ENCODE peak calls at places on chromosomes 16 and 17, in ten cellular contexts. F, N, P, S, G, Y, I, A, W and T are unnamed samples. For H3K9me3, the result is how much of the 10 kb centered on the place peaks cover.

GRCh38 chr16:55102077-55102476 is 171.4 kb downstream of the IRX5 start:
- DNase-seq in P (no peak), W (no peak), F (no peak), A (no peak), Y (no peak), I (no peak), G (no peak), S (no peak), N (no peak), T (no peak)

GRCh38 chr16:54460254-54460860 is 173.8 kb upstream of the IRX3 start:
- DNase-seq in N (no peak), F (no peak), S (no peak), A (no peak), I (no peak), W (no peak), G (no peak), Y (no peak), P (no peak), T (no peak)

GRCh38 chr17:49565948-49566491 is 9.7 kb upstream of the NXPH3 start:
- DNase-seq in N (peak), I (no peak), G (no peak), Y (no peak), P (peak), S (peak), F (peak), W (peak), A (peak), T (no peak)

GRCh38 chr17:2936771-2937321 is 126.6 kb downstream of the OR1D5 start:
- DNase-seq in Y (no peak), I (no peak), N (no peak), W (no peak), G (no peak), A (no peak), F (no peak), S (no peak), P (no peak), T (no peak)

GRCh38 chr17:80345321-80345720 is 69.6 kb upstream of the ENDOV start:
- DNase-seq in I (no peak), N (no peak), W (no peak), F (no peak), P (no peak), S (no peak), A (no peak), Y (no peak), G (no peak), T (no peak)

GRCh38 chr16:23060458-23061320 is 88.6 kb downstream of the USP31 start:
- DNase-seq in S (peak), W (peak), F (peak), I (peak), A (no peak), G (peak), N (peak), Y (peak), P (peak), T (peak)

GRCh38 chr17:83057397-83057761 is 22.0 kb upstream of the METRNL start:
- DNase-seq in F (no peak), Y (no peak), P (no peak), N (no peak), I (no peak), G (peak), W (peak), S (no peak), A (peak), T (no peak)

GRCh38 chr17:70290770-70291169 is 121.4 kb downstream of the KCNJ2 start:
- DNase-seq in S (no peak), G (no peak), A (no peak), N (no peak), Y (no peak), P (no peak), I (no peak), W (no peak), F (no peak), T (no peak)

GRCh38 chr16:85707528-85708095 is 18.9 kb upstream of the GINS2 start:
- DNase-seq in N (no peak), S (no peak), Y (no peak), W (no peak), F (no peak), P (no peak), G (no peak), I (no peak), A (peak), T (no peak)

GRCh38 chr16:85708338-85708737 is 19.6 kb upstream of the GINS2 start:
- DNase-seq in G (no peak), F (no peak), W (no peak), P (no peak), N (no peak), A (no peak), Y (no peak), I (no peak), S (no peak), T (no peak)

GRCh38 chr16:85704011-85704410 is 15.3 kb upstream of the GINS2 start:
- DNase-seq in S (no peak), N (no peak), P (no peak), W (no peak), I (no peak), F (no peak), G (no peak), Y (no peak), A (no peak), T (no peak)

GRCh38 chr16:85706449-85707034 is 17.8 kb upstream of the GINS2 start:
- DNase-seq in I (no peak), S (no peak), G (no peak), Y (no peak), F (no peak), W (no peak), P (no peak), N (no peak), A (no peak), T (no peak)

DNA sequence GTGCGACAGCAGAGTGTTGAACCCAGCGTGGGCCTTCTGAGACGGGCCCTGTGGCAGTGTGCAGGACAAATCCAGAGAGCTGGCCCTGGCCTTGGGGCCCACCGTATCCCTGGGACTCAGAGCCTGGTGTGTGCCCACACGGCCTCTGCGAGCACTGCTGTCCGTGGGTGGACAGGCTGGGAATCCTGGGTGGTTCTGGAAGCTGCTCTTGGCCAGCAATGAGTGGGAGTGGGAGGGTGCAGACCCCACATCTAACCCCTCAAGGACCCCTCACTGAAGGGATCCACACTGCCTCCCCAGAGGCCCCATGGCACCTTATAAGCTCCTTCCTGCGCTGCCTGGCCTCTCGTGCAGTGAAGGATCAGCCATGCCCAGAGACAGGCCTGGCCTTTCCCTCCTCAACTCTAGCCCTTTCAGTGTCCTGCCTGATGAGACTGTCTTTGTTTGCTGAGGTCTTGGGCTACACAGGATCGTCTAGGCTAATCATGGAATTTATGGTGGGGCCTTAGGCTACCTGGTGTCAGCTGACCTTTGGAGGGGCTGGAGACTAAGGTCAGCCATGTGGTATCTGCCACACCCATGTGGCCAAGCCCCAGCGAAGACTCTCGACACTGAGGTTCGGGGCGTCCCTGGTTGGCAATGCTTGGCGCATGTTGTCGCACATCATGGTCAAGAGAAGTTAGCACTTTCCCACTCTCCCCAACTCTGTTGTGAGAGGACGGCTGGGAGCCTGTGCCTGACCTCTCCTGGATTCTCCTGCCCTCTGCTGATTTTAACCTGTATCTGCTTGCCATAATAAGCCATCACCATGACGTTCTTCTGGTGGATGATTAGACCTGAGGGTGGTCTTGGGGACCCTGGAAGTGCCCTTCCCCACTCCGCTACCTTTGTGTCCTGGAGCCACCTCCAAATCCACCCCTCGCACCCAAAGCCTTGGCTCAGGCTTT is 16.4 kb upstream of the GINS2 start:
- DNase-seq in A (no peak), G (no peak), I (no peak), W (no peak), Y (no peak), F (no peak), S (no peak), N (no peak), P (no peak), T (no peak)
- TF ChIP-seq CTCF in A (peak), G (no peak), I (no peak), W (no peak), Y (no peak), F (no peak), S (no peak), N (no peak), P (no peak), T (no peak)

GRCh38 chr17:71436479-71436878 is 684.3 kb upstream of the SOX9 start:
- DNase-seq in Y (no peak), G (no peak), I (no peak), P (no peak), A (no peak), W (no peak), F (no peak), N (no peak), S (no peak), T (no peak)

GRCh38 chr17:71440513-71440912 is 680.3 kb upstream of the SOX9 start:
- DNase-seq in A (peak), S (no peak), G (peak), F (no peak), I (no peak), W (no peak), P (no peak), N (no peak), Y (peak), T (no peak)

GRCh38 chr17:71437176-71437575 is 683.6 kb upstream of the SOX9 start:
- DNase-seq in Y (no peak), I (no peak), A (no peak), S (no peak), P (no peak), F (no peak), G (no peak), W (no peak), N (no peak), T (no peak)

GRCh38 chr17:71441098-71441497 is 679.7 kb upstream of the SOX9 start:
- DNase-seq in W (no peak), Y (peak), S (no peak), F (no peak), N (no peak), P (no peak), I (no peak), A (no peak), G (peak), T (no peak)

GRCh38 chr17:71438631-71439146 is 682.1 kb upstream of the SOX9 start:
- DNase-seq in W (no peak), P (no peak), Y (peak), N (no peak), F (no peak), S (no peak), I (peak), G (no peak), A (no peak), T (no peak)
- H3K27ac ChIP-seq in W (no peak), P (no peak), Y (peak), N (no peak), F (no peak), S (no peak), I (no peak), G (no peak), A (no peak), T (no peak)

DNA sequence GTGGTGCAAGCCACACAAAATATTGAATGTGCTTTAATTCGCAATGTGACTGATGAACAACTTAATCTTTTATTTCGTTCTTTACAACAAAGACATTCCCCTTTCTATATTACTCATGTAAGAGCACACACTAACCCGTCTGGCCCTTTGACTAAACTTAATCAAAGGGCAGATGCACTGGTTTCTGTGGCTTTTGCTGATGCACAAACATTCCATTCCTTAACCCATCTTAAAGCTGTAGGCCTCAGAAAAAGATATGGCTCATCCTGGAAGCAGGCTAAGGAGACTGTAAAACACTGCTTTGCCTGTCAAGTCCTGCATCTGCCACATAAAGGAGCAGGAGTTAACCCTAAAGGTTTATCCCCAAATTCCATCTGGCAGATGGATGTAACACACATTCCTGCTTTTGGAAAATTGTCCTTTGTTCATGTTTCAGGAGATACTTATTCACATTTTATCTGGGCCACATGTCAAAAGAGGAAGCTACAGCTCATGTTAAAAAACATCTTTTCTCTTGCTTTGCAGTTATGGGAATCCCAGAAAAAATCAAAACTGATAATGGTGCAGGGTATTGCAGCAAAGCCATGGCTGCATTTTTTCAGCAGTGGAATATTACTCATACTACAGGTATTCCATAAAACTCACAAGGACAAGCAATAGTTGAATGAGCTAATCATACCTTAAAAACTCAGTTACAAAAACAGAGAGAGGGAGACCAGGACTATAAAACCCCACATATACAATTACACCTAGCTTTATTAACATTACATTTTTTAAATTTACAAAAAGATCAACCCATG is 137.2 kb downstream of the AHSP start:
- DNase-seq in F (no peak), G (no peak), Y (no peak), W (no peak), I (no peak), N (no peak), A (no peak), S (no peak), P (no peak), T (no peak)
- H3K9me3 ChIP-seq in F (under half), G (under half), Y (under half), W (under half), I (under half), N (under half), A (under half), S (under half), P (under half), T (under half)

GRCh38 chr17:34527908-34528470 is 51.4 kb upstream of the TMEM132E start:
- DNase-seq in Y (peak), F (no peak), N (no peak), W (no peak), G (no peak), P (no peak), I (no peak), S (no peak), A (no peak), T (no peak)
- TF ChIP-seq CTCF in Y (no peak), F (no peak), N (no peak), W (no peak), G (no peak), P (no peak), I (peak), S (no peak), A (no peak), T (no peak)

DNA sequence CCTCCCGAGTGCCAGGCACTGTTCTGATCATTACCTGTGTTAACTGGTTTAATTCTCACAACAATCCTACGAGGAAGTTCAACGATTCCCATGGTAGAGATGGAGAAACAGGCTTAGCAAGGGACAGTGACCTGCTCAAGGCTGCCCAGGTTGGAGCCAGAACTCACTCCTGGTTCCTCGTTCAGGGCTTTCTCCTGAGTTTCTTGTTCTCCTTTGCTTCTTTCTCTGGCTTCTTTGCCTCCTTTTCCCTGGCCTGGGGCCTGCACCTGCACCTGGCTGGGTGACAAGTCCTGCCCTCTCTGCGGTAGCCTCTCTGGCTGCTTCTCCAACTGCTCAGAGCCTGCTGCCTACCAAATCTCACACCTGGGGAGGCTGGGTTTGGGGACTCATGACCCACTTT is 2.8 kb downstream of the CCL22 start:
- DNase-seq in A (peak), Y (no peak), P (peak), S (no peak), G (no peak), F (no peak), N (no peak), W (peak), I (no peak), T (no peak)
- H3K27ac ChIP-seq in A (no peak), Y (no peak), P (peak), S (no peak), G (no peak), F (no peak), N (no peak), W (no peak), I (no peak), T (no peak)

GRCh38 chr16:81621496-81621895 is 157.6 kb upstream of the PLCG2 start:
- DNase-seq in S (no peak), F (no peak), Y (no peak), P (peak), N (no peak), A (no peak), W (no peak), G (no peak), I (no peak), T (no peak)
- H3K9me3 ChIP-seq in S (under half), F (under half), Y (under half), P (under half), N (under half), A (under half), W (under half), G (under half), I (under half), T (under half)

DNA sequence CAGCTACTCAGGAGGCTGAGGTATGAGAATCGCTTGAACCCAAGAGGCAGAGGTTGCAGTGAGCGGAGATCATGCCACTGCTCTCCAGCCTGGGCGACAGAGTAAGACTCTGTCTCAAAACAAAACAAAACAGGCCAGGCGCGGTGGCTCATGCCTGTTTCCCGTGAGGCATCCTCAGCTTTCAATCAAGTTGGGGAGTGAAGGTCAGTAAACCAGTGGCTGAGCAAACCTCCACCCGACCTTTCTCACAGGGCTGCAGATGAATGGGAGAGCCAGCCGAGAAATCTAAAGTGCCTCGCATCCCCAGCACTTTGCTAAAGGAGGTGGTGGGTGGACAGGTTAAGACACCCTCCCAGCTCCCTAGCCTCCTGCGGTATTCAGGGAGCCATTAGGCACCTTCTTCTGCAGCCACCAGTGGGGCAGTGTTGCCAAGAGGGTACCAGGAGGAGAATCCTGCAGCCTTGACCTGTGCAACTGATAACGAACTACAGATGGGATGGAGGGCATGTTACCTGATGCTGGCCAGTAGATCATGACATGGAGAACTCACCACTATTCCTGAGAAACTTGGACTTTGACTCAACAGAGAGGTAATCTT is 59.0 kb downstream of the KPNA2 start:
- DNase-seq in P (no peak), N (no peak), F (no peak), Y (no peak), W (no peak), I (no peak), A (no peak), G (no peak), S (no peak), T (no peak)
- TF ChIP-seq CTCF in P (no peak), N (no peak), F (no peak), Y (no peak), W (no peak), I (no peak), A (no peak), G (no peak), S (no peak), T (no peak)